ENCODE peak calls at places on chromosomes 1 and 21, in seven cellular contexts. One of them, this sample, is unnamed. For H3K4me1, the result is how much of the 10 kb centered on the place peaks cover.

GRCh38 chr1:78170845-78171244 is 125.1 kb downstream of the GIPC2 start:
- DNase-seq in aorta: no peak
- DNase-seq in HepG2: no peak
- DNase-seq in thyroid gland: no peak
- DNase-seq in cardiac muscle cell: peak
- DNase-seq in prostate gland: no peak
- DNase-seq in neuronal stem cell: no peak
- DNase-seq in this sample: no peak

GRCh38 chr1:192579319-192579738 is 3.8 kb downstream of the RGS1 start:
- DNase-seq in aorta: no peak
- DNase-seq in HepG2: no peak
- DNase-seq in thyroid gland: no peak
- DNase-seq in cardiac muscle cell: peak
- DNase-seq in prostate gland: no peak
- DNase-seq in neuronal stem cell: no peak
- DNase-seq in this sample: no peak

GRCh38 chr1:17460265-17460664 is 20.8 kb upstream of the RCC2 start:
- DNase-seq in aorta: no peak
- DNase-seq in HepG2: no peak
- DNase-seq in thyroid gland: no peak
- DNase-seq in cardiac muscle cell: no peak
- DNase-seq in prostate gland: peak
- DNase-seq in neuronal stem cell: no peak
- DNase-seq in this sample: no peak

GRCh38 chr1:39540504-39541031 is 36.0 kb downstream of the PABPC4 start:
- DNase-seq in aorta: peak
- DNase-seq in HepG2: no peak
- DNase-seq in thyroid gland: peak
- DNase-seq in cardiac muscle cell: peak
- DNase-seq in prostate gland: no peak
- DNase-seq in neuronal stem cell: no peak
- DNase-seq in this sample: no peak

GRCh38 chr1:153652795-153653507 is 5.6 kb upstream of the SNAPIN start:
- DNase-seq in aorta: no peak
- DNase-seq in HepG2: no peak
- DNase-seq in thyroid gland: peak
- DNase-seq in cardiac muscle cell: peak
- DNase-seq in prostate gland: no peak
- DNase-seq in neuronal stem cell: no peak
- DNase-seq in this sample: no peak

GRCh38 chr1:224615861-224616760 is at the start of gene CNIH3:
- DNase-seq in aorta: no peak
- DNase-seq in HepG2: no peak
- DNase-seq in thyroid gland: peak
- DNase-seq in cardiac muscle cell: peak
- DNase-seq in prostate gland: peak
- DNase-seq in neuronal stem cell: peak
- DNase-seq in this sample: peak

GRCh38 chr1:109017134-109017533 is 24.8 kb downstream of the WDR47 start:
- DNase-seq in aorta: no peak
- DNase-seq in HepG2: no peak
- DNase-seq in thyroid gland: no peak
- DNase-seq in cardiac muscle cell: no peak
- DNase-seq in prostate gland: no peak
- DNase-seq in neuronal stem cell: no peak
- DNase-seq in this sample: no peak

GRCh38 chr1:168719306-168720111 is 9.5 kb downstream of the DPT start:
- DNase-seq in aorta: no peak
- DNase-seq in HepG2: peak
- DNase-seq in thyroid gland: no peak
- DNase-seq in cardiac muscle cell: peak
- DNase-seq in prostate gland: no peak
- DNase-seq in neuronal stem cell: no peak
- DNase-seq in this sample: no peak

DNA sequence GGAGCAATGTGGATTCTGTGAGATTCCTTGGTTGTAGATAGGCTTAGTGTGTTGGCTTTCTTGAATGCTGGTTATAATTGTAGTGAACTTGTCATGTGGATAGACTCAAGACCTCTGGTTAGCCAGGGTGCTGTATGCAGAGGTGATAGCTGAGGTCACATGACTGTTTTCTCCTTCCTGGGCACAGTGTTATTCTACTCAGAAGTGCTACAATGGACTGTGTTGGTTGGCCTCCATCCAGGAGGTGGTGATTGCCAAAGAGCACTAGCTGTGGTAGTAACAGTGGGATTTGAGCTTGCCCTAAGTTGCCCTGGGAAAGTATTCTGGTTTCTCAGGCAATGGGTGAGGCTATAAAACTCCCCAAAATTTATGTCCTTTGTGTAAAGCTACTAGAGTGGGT is 71.6 kb downstream of the SH3BGR start:
- DNase-seq in aorta: peak
- DNase-seq in HepG2: no peak
- DNase-seq in thyroid gland: peak
- DNase-seq in cardiac muscle cell: peak
- DNase-seq in prostate gland: no peak
- DNase-seq in neuronal stem cell: no peak
- DNase-seq in this sample: no peak
- H3K4me1 ChIP-seq in aorta: under half
- H3K4me1 ChIP-seq in HepG2: under half
- H3K4me1 ChIP-seq in thyroid gland: under half
- H3K4me1 ChIP-seq in cardiac muscle cell: under half
- H3K4me1 ChIP-seq in prostate gland: under half
- H3K4me1 ChIP-seq in neuronal stem cell: under half
- H3K4me1 ChIP-seq in this sample: under half

DNA sequence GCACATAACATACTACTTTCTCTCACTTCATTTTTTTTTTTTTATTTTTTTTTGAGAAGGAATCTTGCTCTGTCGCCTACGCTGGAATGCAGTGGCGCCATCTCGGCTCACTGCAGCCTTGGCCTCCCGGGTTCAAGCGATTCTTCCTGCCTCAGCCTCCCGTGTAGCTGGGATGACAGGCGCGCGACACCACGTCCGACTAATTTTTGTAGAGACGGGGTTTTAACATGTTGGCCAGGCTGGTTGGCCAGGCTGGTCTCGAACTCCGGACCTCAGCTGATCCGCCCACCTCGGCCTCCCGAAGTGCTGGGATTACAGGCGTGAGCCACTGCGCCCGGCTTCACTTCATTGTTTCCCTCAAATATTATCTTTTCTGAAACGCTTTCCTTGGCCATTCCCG is 573 bp upstream of the PEX19 start:
- DNase-seq in aorta: no peak
- DNase-seq in HepG2: no peak
- DNase-seq in thyroid gland: peak
- DNase-seq in cardiac muscle cell: no peak
- DNase-seq in prostate gland: no peak
- DNase-seq in neuronal stem cell: no peak
- DNase-seq in this sample: no peak
- H3K4me3 ChIP-seq in aorta: no peak
- H3K4me3 ChIP-seq in HepG2: peak
- H3K4me3 ChIP-seq in thyroid gland: no peak
- H3K4me3 ChIP-seq in cardiac muscle cell: peak
- H3K4me3 ChIP-seq in prostate gland: peak
- H3K4me3 ChIP-seq in neuronal stem cell: peak
- H3K4me3 ChIP-seq in this sample: peak

GRCh38 chr1:206647224-206647623 is 11.9 kb downstream of the DYRK3 start:
- DNase-seq in aorta: no peak
- DNase-seq in HepG2: no peak
- DNase-seq in thyroid gland: no peak
- DNase-seq in cardiac muscle cell: no peak
- DNase-seq in prostate gland: no peak
- DNase-seq in neuronal stem cell: no peak
- DNase-seq in this sample: no peak

GRCh38 chr1:206646504-206646903 is 11.2 kb downstream of the DYRK3 start:
- DNase-seq in aorta: no peak
- DNase-seq in HepG2: no peak
- DNase-seq in thyroid gland: no peak
- DNase-seq in cardiac muscle cell: no peak
- DNase-seq in prostate gland: no peak
- DNase-seq in neuronal stem cell: no peak
- DNase-seq in this sample: no peak

GRCh38 chr1:206637605-206638004 is 2.3 kb downstream of the DYRK3 start:
- DNase-seq in aorta: no peak
- DNase-seq in HepG2: no peak
- DNase-seq in thyroid gland: no peak
- DNase-seq in cardiac muscle cell: no peak
- DNase-seq in prostate gland: no peak
- DNase-seq in neuronal stem cell: no peak
- DNase-seq in this sample: no peak

GRCh38 chr1:206643118-206643698 is 7.9 kb downstream of the DYRK3 start:
- DNase-seq in aorta: no peak
- DNase-seq in HepG2: no peak
- DNase-seq in thyroid gland: no peak
- DNase-seq in cardiac muscle cell: no peak
- DNase-seq in prostate gland: no peak
- DNase-seq in neuronal stem cell: no peak
- DNase-seq in this sample: no peak
- H3K4me1 ChIP-seq in aorta: under half
- H3K4me1 ChIP-seq in HepG2: under half
- H3K4me1 ChIP-seq in thyroid gland: under half
- H3K4me1 ChIP-seq in cardiac muscle cell: under half
- H3K4me1 ChIP-seq in prostate gland: under half
- H3K4me1 ChIP-seq in neuronal stem cell: under half
- H3K4me1 ChIP-seq in this sample: under half

GRCh38 chr1:8077602-8078001 is 51.5 kb upstream of the ERRFI1 start:
- DNase-seq in aorta: no peak
- DNase-seq in HepG2: no peak
- DNase-seq in thyroid gland: no peak
- DNase-seq in cardiac muscle cell: no peak
- DNase-seq in prostate gland: no peak
- DNase-seq in neuronal stem cell: no peak
- DNase-seq in this sample: no peak
- H3K4me3 ChIP-seq in aorta: no peak
- H3K4me3 ChIP-seq in HepG2: peak
- H3K4me3 ChIP-seq in thyroid gland: no peak
- H3K4me3 ChIP-seq in cardiac muscle cell: no peak
- H3K4me3 ChIP-seq in prostate gland: no peak
- H3K4me3 ChIP-seq in neuronal stem cell: no peak
- H3K4me3 ChIP-seq in this sample: no peak

GRCh38 chr1:51527144-51527543 is 8.1 kb upstream of the EPS15 start:
- DNase-seq in aorta: no peak
- DNase-seq in HepG2: no peak
- DNase-seq in thyroid gland: no peak
- DNase-seq in cardiac muscle cell: no peak
- DNase-seq in prostate gland: no peak
- DNase-seq in neuronal stem cell: no peak
- DNase-seq in this sample: no peak
- H3K4me1 ChIP-seq in aorta: under half
- H3K4me1 ChIP-seq in HepG2: under half
- H3K4me1 ChIP-seq in thyroid gland: under half
- H3K4me1 ChIP-seq in cardiac muscle cell: under half
- H3K4me1 ChIP-seq in prostate gland: under half
- H3K4me1 ChIP-seq in neuronal stem cell: under half
- H3K4me1 ChIP-seq in this sample: under half

DNA sequence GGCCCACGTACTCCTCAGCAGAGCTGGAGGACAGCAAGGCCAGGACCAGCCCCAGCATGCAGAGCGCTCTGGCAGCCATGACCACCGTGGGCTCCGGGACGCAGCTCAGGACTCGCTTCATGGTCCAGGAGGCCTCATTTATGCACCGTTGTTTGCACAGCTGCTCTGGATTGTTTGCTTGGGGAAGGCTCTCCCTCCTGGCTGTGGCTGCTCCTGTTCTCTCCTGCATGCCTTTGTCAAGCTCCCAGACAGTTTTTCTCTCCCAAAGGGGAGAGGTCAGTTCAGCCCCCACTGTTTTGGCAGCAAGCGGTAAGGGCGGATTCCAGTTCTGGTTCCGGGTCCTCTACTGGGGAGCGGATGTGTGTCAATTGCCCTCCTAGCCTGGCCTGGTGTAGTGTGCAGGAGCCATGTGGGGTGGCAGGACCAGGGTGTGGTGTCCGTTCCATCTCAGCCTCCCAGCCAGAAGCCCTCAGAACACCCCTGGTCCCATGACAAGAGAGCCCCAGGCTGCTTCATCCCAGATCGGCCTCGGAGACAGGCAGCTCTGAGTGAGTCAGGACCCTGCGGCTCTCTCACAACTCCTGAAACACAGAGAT is at the start of gene TFF3:
- DNase-seq in aorta: no peak
- DNase-seq in HepG2: peak
- DNase-seq in thyroid gland: peak
- DNase-seq in cardiac muscle cell: no peak
- DNase-seq in prostate gland: peak
- DNase-seq in neuronal stem cell: no peak
- DNase-seq in this sample: no peak
- H3K4me3 ChIP-seq in aorta: no peak
- H3K4me3 ChIP-seq in HepG2: peak
- H3K4me3 ChIP-seq in thyroid gland: peak
- H3K4me3 ChIP-seq in cardiac muscle cell: no peak
- H3K4me3 ChIP-seq in prostate gland: no peak
- H3K4me3 ChIP-seq in neuronal stem cell: no peak
- H3K4me3 ChIP-seq in this sample: no peak

GRCh38 chr1:207817166-207817565 is 65.3 kb downstream of the CD46 start:
- DNase-seq in aorta: no peak
- DNase-seq in HepG2: no peak
- DNase-seq in thyroid gland: no peak
- DNase-seq in cardiac muscle cell: no peak
- DNase-seq in prostate gland: no peak
- DNase-seq in neuronal stem cell: no peak
- DNase-seq in this sample: no peak
- H3K4me1 ChIP-seq in aorta: under half
- H3K4me1 ChIP-seq in HepG2: under half
- H3K4me1 ChIP-seq in thyroid gland: half or more
- H3K4me1 ChIP-seq in cardiac muscle cell: under half
- H3K4me1 ChIP-seq in prostate gland: under half
- H3K4me1 ChIP-seq in neuronal stem cell: under half
- H3K4me1 ChIP-seq in this sample: under half

GRCh38 chr1:41341756-41342562 is 19.3 kb upstream of the FOXO6 start:
- DNase-seq in aorta: no peak
- DNase-seq in HepG2: no peak
- DNase-seq in thyroid gland: no peak
- DNase-seq in cardiac muscle cell: peak
- DNase-seq in prostate gland: no peak
- DNase-seq in neuronal stem cell: no peak
- DNase-seq in this sample: no peak
- H3K4me3 ChIP-seq in aorta: no peak
- H3K4me3 ChIP-seq in HepG2: no peak
- H3K4me3 ChIP-seq in thyroid gland: no peak
- H3K4me3 ChIP-seq in cardiac muscle cell: no peak
- H3K4me3 ChIP-seq in prostate gland: no peak
- H3K4me3 ChIP-seq in neuronal stem cell: no peak
- H3K4me3 ChIP-seq in this sample: no peak

GRCh38 chr1:214028999-214029406 is 41.2 kb downstream of the PROX1 start:
- DNase-seq in aorta: no peak
- DNase-seq in HepG2: peak
- DNase-seq in thyroid gland: no peak
- DNase-seq in cardiac muscle cell: no peak
- DNase-seq in prostate gland: no peak
- DNase-seq in neuronal stem cell: no peak
- DNase-seq in this sample: no peak

GRCh38 chr1:214028095-214028494 is 40.3 kb downstream of the PROX1 start:
- DNase-seq in aorta: no peak
- DNase-seq in HepG2: peak
- DNase-seq in thyroid gland: no peak
- DNase-seq in cardiac muscle cell: no peak
- DNase-seq in prostate gland: no peak
- DNase-seq in neuronal stem cell: no peak
- DNase-seq in this sample: no peak

GRCh38 chr1:214028569-214028968 is 40.8 kb downstream of the PROX1 start:
- DNase-seq in aorta: no peak
- DNase-seq in HepG2: no peak
- DNase-seq in thyroid gland: no peak
- DNase-seq in cardiac muscle cell: no peak
- DNase-seq in prostate gland: no peak
- DNase-seq in neuronal stem cell: no peak
- DNase-seq in this sample: no peak

GRCh38 chr1:214027498-214027897 is 39.7 kb downstream of the PROX1 start:
- DNase-seq in aorta: no peak
- DNase-seq in HepG2: peak
- DNase-seq in thyroid gland: no peak
- DNase-seq in cardiac muscle cell: no peak
- DNase-seq in prostate gland: no peak
- DNase-seq in neuronal stem cell: no peak
- DNase-seq in this sample: no peak

GRCh38 chr1:214026985-214027384 is 39.2 kb downstream of the PROX1 start:
- DNase-seq in aorta: no peak
- DNase-seq in HepG2: peak
- DNase-seq in thyroid gland: peak
- DNase-seq in cardiac muscle cell: no peak
- DNase-seq in prostate gland: no peak
- DNase-seq in neuronal stem cell: no peak
- DNase-seq in this sample: no peak
- H3K4me1 ChIP-seq in aorta: under half
- H3K4me1 ChIP-seq in HepG2: half or more
- H3K4me1 ChIP-seq in thyroid gland: under half
- H3K4me1 ChIP-seq in cardiac muscle cell: half or more
- H3K4me1 ChIP-seq in prostate gland: under half
- H3K4me1 ChIP-seq in neuronal stem cell: under half
- H3K4me1 ChIP-seq in this sample: under half

This sample was measured in CD8-positive, alpha-beta memory T cell.